ENCODE peak calls at places on chromosome 10, in eight cellular contexts. One of them, this sample, is unnamed.

GRCh38 chr10:36476399-36476798 is 649.0 kb upstream of the ANKRD30A start:
- DNase-seq in fibroblast of pulmonary artery: peak
- DNase-seq in A549: no peak
- DNase-seq in endothelial cell: no peak
- DNase-seq in heart left ventricle: no peak
- DNase-seq in BJ: no peak
- DNase-seq in dorsolateral prefrontal cortex: no peak
- DNase-seq in progenitor cell of endocrine pancreas: no peak
- DNase-seq in this sample: no peak

GRCh38 chr10:90856964-90857634 is 740 bp downstream of the HTR7 start:
- DNase-seq in A549: no peak
- DNase-seq in progenitor cell of endocrine pancreas: no peak
- DNase-seq in BJ: no peak
- DNase-seq in dorsolateral prefrontal cortex: peak
- DNase-seq in fibroblast of pulmonary artery: no peak
- DNase-seq in endothelial cell: peak
- DNase-seq in heart left ventricle: no peak
- DNase-seq in this sample: peak

GRCh38 chr10:2623675-2624274 is 443.6 kb upstream of the PFKP start:
- DNase-seq in A549: no peak
- DNase-seq in endothelial cell: no peak
- DNase-seq in heart left ventricle: no peak
- DNase-seq in fibroblast of pulmonary artery: no peak
- DNase-seq in BJ: no peak
- DNase-seq in progenitor cell of endocrine pancreas: no peak
- DNase-seq in dorsolateral prefrontal cortex: no peak
- DNase-seq in this sample: no peak

GRCh38 chr10:31912898-31913847 is 15.5 kb downstream of the ARHGAP12 start:
- DNase-seq in fibroblast of pulmonary artery: no peak
- DNase-seq in heart left ventricle: no peak
- DNase-seq in progenitor cell of endocrine pancreas: no peak
- DNase-seq in BJ: no peak
- DNase-seq in endothelial cell: no peak
- DNase-seq in A549: no peak
- DNase-seq in dorsolateral prefrontal cortex: no peak
- DNase-seq in this sample: peak

GRCh38 chr10:85873063-85873462 is 493.5 kb downstream of the GRID1 start:
- DNase-seq in progenitor cell of endocrine pancreas: no peak
- DNase-seq in fibroblast of pulmonary artery: no peak
- DNase-seq in BJ: no peak
- DNase-seq in dorsolateral prefrontal cortex: no peak
- DNase-seq in A549: no peak
- DNase-seq in heart left ventricle: no peak
- DNase-seq in endothelial cell: no peak
- DNase-seq in this sample: no peak

GRCh38 chr10:98373260-98373659 is 41.7 kb downstream of the PYROXD2 start:
- DNase-seq in A549: no peak
- DNase-seq in fibroblast of pulmonary artery: no peak
- DNase-seq in heart left ventricle: no peak
- DNase-seq in BJ: no peak
- DNase-seq in dorsolateral prefrontal cortex: no peak
- DNase-seq in progenitor cell of endocrine pancreas: no peak
- DNase-seq in endothelial cell: no peak
- DNase-seq in this sample: no peak

GRCh38 chr10:16967866-16968721 is 150.9 kb upstream of the RSU1 start:
- DNase-seq in A549: peak
- DNase-seq in heart left ventricle: peak
- DNase-seq in fibroblast of pulmonary artery: peak
- DNase-seq in BJ: no peak
- DNase-seq in endothelial cell: peak
- DNase-seq in progenitor cell of endocrine pancreas: no peak
- DNase-seq in dorsolateral prefrontal cortex: no peak
- DNase-seq in this sample: peak

GRCh38 chr10:128710795-128711183 is 584.6 kb upstream of the MKI67 start:
- DNase-seq in heart left ventricle: no peak
- DNase-seq in A549: no peak
- DNase-seq in endothelial cell: no peak
- DNase-seq in progenitor cell of endocrine pancreas: no peak
- DNase-seq in BJ: no peak
- DNase-seq in fibroblast of pulmonary artery: no peak
- DNase-seq in dorsolateral prefrontal cortex: no peak
- DNase-seq in this sample: no peak

GRCh38 chr10:97533888-97534287 is 35.2 kb downstream of the UBTD1 start:
- DNase-seq in progenitor cell of endocrine pancreas: no peak
- DNase-seq in heart left ventricle: no peak
- DNase-seq in A549: no peak
- DNase-seq in fibroblast of pulmonary artery: no peak
- DNase-seq in endothelial cell: no peak
- DNase-seq in BJ: no peak
- DNase-seq in dorsolateral prefrontal cortex: no peak
- DNase-seq in this sample: no peak

GRCh38 chr10:83555264-83555663 is 584.0 kb upstream of the GHITM start:
- DNase-seq in progenitor cell of endocrine pancreas: no peak
- DNase-seq in BJ: peak
- DNase-seq in dorsolateral prefrontal cortex: no peak
- DNase-seq in fibroblast of pulmonary artery: no peak
- DNase-seq in heart left ventricle: no peak
- DNase-seq in A549: no peak
- DNase-seq in endothelial cell: no peak
- DNase-seq in this sample: no peak

GRCh38 chr10:34194259-34194658 is 620.8 kb downstream of the PARD3 start:
- DNase-seq in A549: no peak
- DNase-seq in BJ: peak
- DNase-seq in fibroblast of pulmonary artery: peak
- DNase-seq in dorsolateral prefrontal cortex: no peak
- DNase-seq in progenitor cell of endocrine pancreas: no peak
- DNase-seq in heart left ventricle: no peak
- DNase-seq in endothelial cell: no peak
- DNase-seq in this sample: no peak

GRCh38 chr10:48648172-48648942 is 36.3 kb upstream of the WDFY4 start:
- DNase-seq in endothelial cell: no peak
- DNase-seq in fibroblast of pulmonary artery: no peak
- DNase-seq in A549: no peak
- DNase-seq in progenitor cell of endocrine pancreas: no peak
- DNase-seq in heart left ventricle: no peak
- DNase-seq in dorsolateral prefrontal cortex: no peak
- DNase-seq in BJ: no peak
- DNase-seq in this sample: no peak

GRCh38 chr10:63375458-63375857 is 90.3 kb downstream of the JMJD1C start:
- DNase-seq in heart left ventricle: no peak
- DNase-seq in endothelial cell: no peak
- DNase-seq in BJ: no peak
- DNase-seq in fibroblast of pulmonary artery: no peak
- DNase-seq in A549: no peak
- DNase-seq in progenitor cell of endocrine pancreas: no peak
- DNase-seq in dorsolateral prefrontal cortex: no peak
- DNase-seq in this sample: peak

GRCh38 chr10:88541116-88541626 is 41.9 kb downstream of the RNLS start:
- DNase-seq in endothelial cell: no peak
- DNase-seq in dorsolateral prefrontal cortex: no peak
- DNase-seq in fibroblast of pulmonary artery: peak
- DNase-seq in progenitor cell of endocrine pancreas: no peak
- DNase-seq in BJ: no peak
- DNase-seq in A549: no peak
- DNase-seq in heart left ventricle: no peak
- DNase-seq in this sample: peak

GRCh38 chr10:26622891-26623290 is 74.6 kb upstream of the PDSS1 start:
- DNase-seq in BJ: no peak
- DNase-seq in dorsolateral prefrontal cortex: no peak
- DNase-seq in endothelial cell: no peak
- DNase-seq in progenitor cell of endocrine pancreas: no peak
- DNase-seq in heart left ventricle: no peak
- DNase-seq in A549: no peak
- DNase-seq in fibroblast of pulmonary artery: no peak
- DNase-seq in this sample: peak

GRCh38 chr10:130430291-130430690 is 294.1 kb downstream of the GLRX3 start:
- DNase-seq in progenitor cell of endocrine pancreas: no peak
- DNase-seq in endothelial cell: no peak
- DNase-seq in A549: no peak
- DNase-seq in BJ: no peak
- DNase-seq in fibroblast of pulmonary artery: no peak
- DNase-seq in heart left ventricle: no peak
- DNase-seq in dorsolateral prefrontal cortex: no peak
- DNase-seq in this sample: no peak

GRCh38 chr10:35712486-35712885 is 70.4 kb upstream of the FZD8 start:
- DNase-seq in BJ: no peak
- DNase-seq in dorsolateral prefrontal cortex: no peak
- DNase-seq in progenitor cell of endocrine pancreas: no peak
- DNase-seq in heart left ventricle: no peak
- DNase-seq in A549: no peak
- DNase-seq in endothelial cell: no peak
- DNase-seq in fibroblast of pulmonary artery: no peak
- DNase-seq in this sample: no peak

GRCh38 chr10:50385610-50386009 is 134.3 kb upstream of the ASAH2 start:
- DNase-seq in A549: no peak
- DNase-seq in BJ: no peak
- DNase-seq in progenitor cell of endocrine pancreas: no peak
- DNase-seq in heart left ventricle: no peak
- DNase-seq in fibroblast of pulmonary artery: peak
- DNase-seq in endothelial cell: no peak
- DNase-seq in dorsolateral prefrontal cortex: peak
- DNase-seq in this sample: peak

GRCh38 chr10:66837335-66837734 is 88.5 kb upstream of the LRRTM3 start:
- DNase-seq in BJ: no peak
- DNase-seq in endothelial cell: no peak
- DNase-seq in dorsolateral prefrontal cortex: no peak
- DNase-seq in A549: no peak
- DNase-seq in fibroblast of pulmonary artery: peak
- DNase-seq in progenitor cell of endocrine pancreas: no peak
- DNase-seq in heart left ventricle: no peak
- DNase-seq in this sample: no peak

GRCh38 chr10:124325998-124326636 is 92.6 kb downstream of the OAT start:
- DNase-seq in BJ: no peak
- DNase-seq in dorsolateral prefrontal cortex: no peak
- DNase-seq in A549: no peak
- DNase-seq in fibroblast of pulmonary artery: no peak
- DNase-seq in endothelial cell: no peak
- DNase-seq in progenitor cell of endocrine pancreas: no peak
- DNase-seq in heart left ventricle: no peak
- DNase-seq in this sample: no peak

GRCh38 chr10:82815680-82816079 is 940.7 kb downstream of the NRG3 start:
- DNase-seq in endothelial cell: no peak
- DNase-seq in heart left ventricle: no peak
- DNase-seq in fibroblast of pulmonary artery: no peak
- DNase-seq in BJ: no peak
- DNase-seq in A549: no peak
- DNase-seq in progenitor cell of endocrine pancreas: no peak
- DNase-seq in dorsolateral prefrontal cortex: no peak
- DNase-seq in this sample: no peak

GRCh38 chr10:100831742-100832141 is 81.0 kb upstream of the SLF2 start:
- DNase-seq in endothelial cell: no peak
- DNase-seq in fibroblast of pulmonary artery: no peak
- DNase-seq in A549: no peak
- DNase-seq in heart left ventricle: no peak
- DNase-seq in dorsolateral prefrontal cortex: no peak
- DNase-seq in BJ: no peak
- DNase-seq in progenitor cell of endocrine pancreas: no peak
- DNase-seq in this sample: no peak

GRCh38 chr10:85311599-85312337 is 983.4 kb downstream of the CCSER2 start:
- DNase-seq in BJ: no peak
- DNase-seq in progenitor cell of endocrine pancreas: no peak
- DNase-seq in A549: no peak
- DNase-seq in fibroblast of pulmonary artery: no peak
- DNase-seq in dorsolateral prefrontal cortex: no peak
- DNase-seq in heart left ventricle: no peak
- DNase-seq in endothelial cell: no peak
- DNase-seq in this sample: no peak

DNA sequence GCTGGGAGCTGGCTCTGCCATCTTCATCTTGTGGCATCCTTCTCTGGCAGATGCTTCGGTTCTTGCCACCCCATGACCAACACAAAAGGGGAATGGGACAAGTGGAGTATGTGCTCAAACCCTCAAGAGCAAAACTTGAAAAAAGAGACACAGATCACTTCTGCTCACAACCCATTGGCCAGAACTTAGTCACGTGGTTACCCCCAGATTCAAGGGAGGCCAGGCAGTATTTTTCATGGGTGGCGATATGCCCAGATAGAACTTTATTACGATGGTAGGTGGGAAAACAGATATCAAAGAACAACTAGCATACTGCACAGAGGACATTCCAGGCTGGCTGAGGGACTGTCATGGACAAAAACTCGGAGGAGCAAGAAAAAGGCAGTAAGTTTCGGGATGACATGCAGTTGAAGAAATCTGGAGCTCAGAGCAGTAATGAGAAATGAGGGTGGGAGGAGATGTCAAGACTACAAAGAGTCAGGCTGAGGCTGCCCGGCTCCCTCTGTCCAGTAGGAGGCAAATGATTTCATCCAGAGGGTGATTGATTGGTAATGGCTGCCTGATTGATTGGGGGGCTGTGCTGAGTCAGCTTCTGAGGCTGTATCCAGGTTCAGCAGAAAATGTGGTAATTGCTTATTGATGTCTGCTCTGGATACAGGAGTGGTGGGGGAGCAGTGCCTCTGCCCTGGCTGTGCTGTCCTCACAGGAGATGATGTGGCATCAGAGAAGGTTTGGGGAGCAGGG is 25.3 kb downstream of the COL13A1 start:
- DNase-seq in heart left ventricle: no peak
- DNase-seq in endothelial cell: no peak
- DNase-seq in fibroblast of pulmonary artery: no peak
- DNase-seq in BJ: no peak
- DNase-seq in dorsolateral prefrontal cortex: no peak
- DNase-seq in progenitor cell of endocrine pancreas: peak
- DNase-seq in A549: no peak
- DNase-seq in this sample: no peak
- TF ChIP-seq CTCF in heart left ventricle: no peak
- TF ChIP-seq CTCF in endothelial cell: peak
- TF ChIP-seq CTCF in fibroblast of pulmonary artery: no peak
- TF ChIP-seq CTCF in BJ: no peak
- TF ChIP-seq CTCF in dorsolateral prefrontal cortex: no peak
- TF ChIP-seq CTCF in progenitor cell of endocrine pancreas: peak
- TF ChIP-seq CTCF in A549: no peak
- TF ChIP-seq CTCF in this sample: no peak

GRCh38 chr10:44962870-44963738 is 3.5 kb downstream of the RASSF4 start:
- DNase-seq in dorsolateral prefrontal cortex: no peak
- DNase-seq in heart left ventricle: peak
- DNase-seq in endothelial cell: no peak
- DNase-seq in BJ: no peak
- DNase-seq in A549: no peak
- DNase-seq in fibroblast of pulmonary artery: no peak
- DNase-seq in progenitor cell of endocrine pancreas: no peak
- DNase-seq in this sample: no peak
- TF ChIP-seq CTCF in dorsolateral prefrontal cortex: no peak
- TF ChIP-seq CTCF in heart left ventricle: peak
- TF ChIP-seq CTCF in endothelial cell: no peak
- TF ChIP-seq CTCF in BJ: peak
- TF ChIP-seq CTCF in A549: no peak
- TF ChIP-seq CTCF in fibroblast of pulmonary artery: peak
- TF ChIP-seq CTCF in progenitor cell of endocrine pancreas: peak
- TF ChIP-seq CTCF in this sample: peak

GRCh38 chr10:72375585-72375984 is 20.9 kb upstream of the DNAJB12 start:
- DNase-seq in progenitor cell of endocrine pancreas: no peak
- DNase-seq in fibroblast of pulmonary artery: peak
- DNase-seq in BJ: no peak
- DNase-seq in dorsolateral prefrontal cortex: no peak
- DNase-seq in heart left ventricle: no peak
- DNase-seq in A549: no peak
- DNase-seq in endothelial cell: no peak
- DNase-seq in this sample: no peak
- TF ChIP-seq CTCF in progenitor cell of endocrine pancreas: peak
- TF ChIP-seq CTCF in fibroblast of pulmonary artery: peak
- TF ChIP-seq CTCF in BJ: peak
- TF ChIP-seq CTCF in dorsolateral prefrontal cortex: peak
- TF ChIP-seq CTCF in heart left ventricle: no peak
- TF ChIP-seq CTCF in A549: peak
- TF ChIP-seq CTCF in endothelial cell: no peak
- TF ChIP-seq CTCF in this sample: no peak

GRCh38 chr10:12729885-12730284 is 271.6 kb downstream of the CCDC3 start:
- DNase-seq in progenitor cell of endocrine pancreas: no peak
- DNase-seq in BJ: no peak
- DNase-seq in dorsolateral prefrontal cortex: no peak
- DNase-seq in endothelial cell: peak
- DNase-seq in heart left ventricle: no peak
- DNase-seq in fibroblast of pulmonary artery: no peak
- DNase-seq in A549: no peak
- DNase-seq in this sample: no peak
- TF ChIP-seq CTCF in progenitor cell of endocrine pancreas: peak
- TF ChIP-seq CTCF in BJ: peak
- TF ChIP-seq CTCF in dorsolateral prefrontal cortex: peak
- TF ChIP-seq CTCF in endothelial cell: peak
- TF ChIP-seq CTCF in heart left ventricle: no peak
- TF ChIP-seq CTCF in fibroblast of pulmonary artery: peak
- TF ChIP-seq CTCF in A549: no peak
- TF ChIP-seq CTCF in this sample: peak